ENCODE peak calls at places on chromosomes 5 and 9, in six cellular contexts. V, Y, B, E, N and Q are unnamed samples.

GRCh38 chr5:78587081-78587774 is 61.3 kb downstream of the LHFPL2 start:
- DNase-seq in V (no peak), E (no peak), N (no peak), B (no peak), Y (no peak), Q (no peak)

GRCh38 chr5:73135429-73136276 is 15.3 kb downstream of the TMEM171 start:
- DNase-seq in Y (peak; percentile 48), E (no peak), B (peak; percentile 62), V (no peak), N (no peak), Q (no peak)

GRCh38 chr9:109156705-109157104 is 10.3 kb downstream of the FRRS1L start:
- DNase-seq in E (no peak), N (no peak), V (no peak), B (no peak), Y (no peak), Q (no peak)

GRCh38 chr9:95268681-95269080 is 48.8 kb downstream of the FANCC start:
- DNase-seq in E (peak; percentile 33), V (peak; percentile 10), Y (peak; percentile 26), N (no peak), B (peak; percentile 10), Q (no peak)

GRCh38 chr5:74919487-74919886 is 53.3 kb upstream of the FAM169A start:
- DNase-seq in E (no peak), N (no peak), B (peak; percentile 59), Y (peak; percentile 74), V (peak; percentile 8), Q (no peak)

GRCh38 chr9:126664893-126665695 is 51.4 kb downstream of the LMX1B start:
- DNase-seq in N (no peak), V (no peak), E (no peak), Y (peak; percentile 82), B (no peak), Q (no peak)

GRCh38 chr9:120336021-120336752 is 243.8 kb downstream of the CDK5RAP2 start:
- DNase-seq in E (no peak), N (no peak), Y (no peak), V (peak; percentile 23), B (no peak), Q (no peak)

GRCh38 chr5:145204741-145205140 is 630.4 kb downstream of the PRELID2 start:
- DNase-seq in E (no peak), V (no peak), Y (no peak), N (no peak), B (no peak), Q (no peak)

GRCh38 chr9:131696163-131696439 is 43.8 kb downstream of the RAPGEF1 start:
- DNase-seq in B (no peak), N (no peak), V (no peak), E (no peak), Y (no peak), Q (no peak)

GRCh38 chr5:111063709-111064322 is 7.7 kb upstream of the TSLP start:
- DNase-seq in E (no peak), N (no peak), Y (no peak), B (no peak), V (peak; percentile 18), Q (no peak)

GRCh38 chr9:89466451-89467277 is 31.2 kb downstream of the SEMA4D start:
- DNase-seq in Y (no peak), B (no peak), N (no peak), E (no peak), V (peak; percentile 84), Q (no peak)

GRCh38 chr5:5667136-5667554 is 244.7 kb downstream of the ICE1 start:
- DNase-seq in N (no peak), Y (no peak), V (no peak), B (no peak), E (no peak), Q (no peak)

GRCh38 chr9:8860925-8861324 is 1061.3 kb upstream of the DMAC1 start:
- DNase-seq in B (no peak), Y (no peak), N (no peak), V (no peak), E (no peak), Q (no peak)

GRCh38 chr9:104232781-104233341 is 138.8 kb downstream of the SMC2 start:
- DNase-seq in Y (no peak), B (peak; percentile 4), N (no peak), V (no peak), E (no peak), Q (no peak)

GRCh38 chr9:98374385-98375051 is 119.1 kb upstream of the TBC1D2 start:
- DNase-seq in N (peak; percentile 42), E (no peak), B (peak; percentile 51), Y (peak; percentile 28), V (no peak), Q (no peak)

GRCh38 chr5:134025786-134026185 is 21.0 kb upstream of the VDAC1 start:
- DNase-seq in Y (no peak), V (no peak), E (no peak), B (no peak), N (no peak), Q (no peak)

GRCh38 chr5:132528866-132529634 is 14.3 kb downstream of the IL5 start:
- DNase-seq in Y (no peak), E (no peak), B (no peak), N (no peak), V (peak; percentile 38), Q (no peak)

GRCh38 chr5:32311404-32312193 is 1.1 kb downstream of the MTMR12 start:
- DNase-seq in B (no peak), V (no peak), E (no peak), N (no peak), Y (no peak), Q (no peak)

GRCh38 chr9:114283551-114284111 is 39.3 kb upstream of the ORM1 start:
- DNase-seq in Y (no peak), V (no peak), E (no peak), N (no peak), B (no peak), Q (no peak)

GRCh38 chr5:57408714-57409113 is 73.9 kb downstream of the ACTBL2 start:
- DNase-seq in E (no peak), B (no peak), V (no peak), Y (no peak), N (no peak), Q (no peak)

GRCh38 chr9:20726144-20726543 is 42.1 kb downstream of the FOCAD start:
- DNase-seq in V (no peak), N (no peak), Y (no peak), E (no peak), B (no peak), Q (no peak)

GRCh38 chr5:16931334-16932110 is 4.6 kb downstream of the MYO10 start:
- DNase-seq in B (no peak), N (peak; percentile 83), E (no peak), Y (no peak), V (no peak), Q (peak; percentile 88)

GRCh38 chr5:72213482-72213881 is 106.2 kb downstream of the MAP1B start:
- DNase-seq in V (no peak), N (no peak), E (no peak), Y (no peak), B (no peak), Q (no peak)

GRCh38 chr9:110142868-110143866 is 64.8 kb downstream of the C9orf152 start:
- DNase-seq in Y (no peak), E (no peak), V (no peak), N (no peak), B (no peak), Q (no peak)

GRCh38 chr5:160083012-160083436 is 36.2 kb downstream of the PWWP2A start:
- DNase-seq in V (no peak), B (peak; percentile 82), N (no peak), Y (no peak), E (no peak), Q (no peak)

GRCh38 chr9:137828527-137829259 is 48.9 kb upstream of the CACNA1B start:
- DNase-seq in V (peak; percentile 37), Y (peak; percentile 92), B (peak; percentile 20), E (peak; percentile 53), N (no peak), Q (no peak)

GRCh38 chr5:150645070-150645700 is 4.7 kb downstream of the SYNPO start:
- DNase-seq in E (no peak), V (no peak), Y (peak; percentile 54), B (peak; percentile 74), N (no peak), Q (no peak)

GRCh38 chr5:171523781-171524180 is 104.3 kb downstream of the FGF18 start:
- DNase-seq in V (no peak), Y (no peak), B (no peak), N (no peak), E (no peak), Q (no peak)

GRCh38 chr5:72770266-72770665 is 46.2 kb upstream of the TNPO1 start:
- DNase-seq in Y (no peak), V (no peak), N (no peak), B (no peak), E (no peak), Q (no peak)